ENCODE peak calls at places on chromosomes 13 and 19, in six cellular contexts. I, O, X, J, U and M are unnamed samples.

GRCh38 chr19:14473073-14473790 is 1.9 kb downstream of the PTGER1 start:
- DNase-seq in I (no peak), U (no peak), O (no peak), X (no peak), J (no peak), M (no peak)

GRCh38 chr19:35942235-35942634 is 6.1 kb downstream of the LRFN3 start:
- DNase-seq in I (no peak), J (no peak), O (no peak), U (no peak), X (no peak), M (no peak)

GRCh38 chr13:73090116-73090811 is 31.5 kb downstream of the KLF5 start:
- DNase-seq in I (peak; percentile 85), O (peak; percentile 95), X (no peak), J (peak; percentile 48), U (no peak), M (peak; percentile 92)

GRCh38 chr13:53144826-53145225 is 116.2 kb downstream of the OLFM4 start:
- DNase-seq in I (no peak), X (no peak), U (no peak), J (no peak), O (no peak), M (no peak)

GRCh38 chr19:13055213-13056051 is 47.2 kb downstream of the LYL1 start:
- DNase-seq in J (peak; percentile 79), I (no peak), X (peak; percentile 94), O (peak; percentile 81), U (peak; percentile 73), M (peak; percentile 69)

GRCh38 chr19:35531291-35531690 is 2.0 kb upstream of the GAPDHS start:
- DNase-seq in I (no peak), J (no peak), U (no peak), X (no peak), O (peak; percentile 62), M (no peak)

GRCh38 chr13:80037505-80037888 is 303.4 kb downstream of the SPRY2 start:
- DNase-seq in X (no peak), I (no peak), O (peak; percentile 84), U (no peak), J (peak; percentile 65), M (peak; percentile 59)

GRCh38 chr19:3073931-3074595 is 11.8 kb upstream of the TLE5 start:
- DNase-seq in J (no peak), X (no peak), I (peak; percentile 57), O (no peak), U (no peak), M (no peak)

GRCh38 chr19:47417746-47418594 is 1.4 kb downstream of the MEIS3 start:
- DNase-seq in U (no peak), O (no peak), J (no peak), X (no peak), I (no peak), M (no peak)

GRCh38 chr13:97460004-97460756 is 26.2 kb downstream of the RAP2A start:
- DNase-seq in U (no peak), O (no peak), J (no peak), X (no peak), I (no peak), M (no peak)

GRCh38 chr13:21826214-21827015 is 155.5 kb downstream of the FGF9 start:
- DNase-seq in I (no peak), U (no peak), X (no peak), J (no peak), O (no peak), M (no peak)

GRCh38 chr19:4709440-4710280 is 14.0 kb downstream of the DPP9 start:
- DNase-seq in O (no peak), J (no peak), X (no peak), I (no peak), U (no peak), M (no peak)

GRCh38 chr19:4711211-4711610 is 12.4 kb downstream of the DPP9 start:
- DNase-seq in U (no peak), O (no peak), X (no peak), J (no peak), I (no peak), M (no peak)

GRCh38 chr19:4712771-4713170 is 10.9 kb downstream of the DPP9 start:
- DNase-seq in X (no peak), J (no peak), O (no peak), U (no peak), I (no peak), M (no peak)

GRCh38 chr19:4707956-4708650 is 15.5 kb downstream of the DPP9 start:
- DNase-seq in I (no peak), U (no peak), X (peak; percentile 81), O (no peak), J (no peak), M (no peak)

DNA sequence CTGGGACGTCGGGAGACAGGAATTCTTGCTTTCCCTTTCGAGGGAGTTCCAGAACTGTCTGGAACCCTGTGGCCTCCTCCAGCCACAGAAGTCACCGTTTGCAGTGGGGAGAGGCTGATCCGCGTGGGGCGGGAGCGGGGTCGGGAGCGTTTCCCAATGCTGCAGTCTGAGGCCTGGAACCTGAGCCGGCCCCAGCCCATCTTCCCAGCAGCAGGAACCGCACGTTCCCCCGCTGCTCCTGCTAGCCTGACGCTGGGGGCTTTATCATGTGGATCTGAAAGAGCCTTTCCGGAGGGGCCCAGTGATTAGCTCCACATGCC is 13.4 kb downstream of the DPP9 start:
- DNase-seq in X (no peak), I (no peak), U (no peak), J (no peak), O (no peak), M (no peak)
- H3K27ac ChIP-seq in X (peak overlapping the region; percentile 49), I (no peak overlapping the region), U (no peak overlapping the region), J (no peak overlapping the region), O (no peak overlapping the region), M (peak overlapping the region; percentile 100)

GRCh38 chr19:31406106-31406505 is 56.9 kb upstream of the TSHZ3 start:
- DNase-seq in I (no peak), O (no peak), J (no peak), U (no peak), X (no peak), M (no peak)
- TF ChIP-seq CTCF in I (no peak), O (no peak), J (no peak), U (no peak), X (no peak), M (no peak)

GRCh38 chr13:111117961-111118360 is 2.9 kb downstream of the ARHGEF7 start:
- DNase-seq in J (no peak), U (no peak), I (no peak), O (no peak), X (no peak), M (no peak)

GRCh38 chr13:111120422-111120821 is 5.3 kb downstream of the ARHGEF7 start:
- DNase-seq in I (no peak), J (no peak), U (no peak), O (no peak), X (no peak), M (no peak)

GRCh38 chr13:111117289-111117688 is 2.2 kb downstream of the ARHGEF7 start:
- DNase-seq in J (no peak), O (no peak), U (no peak), X (no peak), I (no peak), M (no peak)

GRCh38 chr13:111119966-111120365 is 4.9 kb downstream of the ARHGEF7 start:
- DNase-seq in J (no peak), I (no peak), O (no peak), X (no peak), U (no peak), M (no peak)

DNA sequence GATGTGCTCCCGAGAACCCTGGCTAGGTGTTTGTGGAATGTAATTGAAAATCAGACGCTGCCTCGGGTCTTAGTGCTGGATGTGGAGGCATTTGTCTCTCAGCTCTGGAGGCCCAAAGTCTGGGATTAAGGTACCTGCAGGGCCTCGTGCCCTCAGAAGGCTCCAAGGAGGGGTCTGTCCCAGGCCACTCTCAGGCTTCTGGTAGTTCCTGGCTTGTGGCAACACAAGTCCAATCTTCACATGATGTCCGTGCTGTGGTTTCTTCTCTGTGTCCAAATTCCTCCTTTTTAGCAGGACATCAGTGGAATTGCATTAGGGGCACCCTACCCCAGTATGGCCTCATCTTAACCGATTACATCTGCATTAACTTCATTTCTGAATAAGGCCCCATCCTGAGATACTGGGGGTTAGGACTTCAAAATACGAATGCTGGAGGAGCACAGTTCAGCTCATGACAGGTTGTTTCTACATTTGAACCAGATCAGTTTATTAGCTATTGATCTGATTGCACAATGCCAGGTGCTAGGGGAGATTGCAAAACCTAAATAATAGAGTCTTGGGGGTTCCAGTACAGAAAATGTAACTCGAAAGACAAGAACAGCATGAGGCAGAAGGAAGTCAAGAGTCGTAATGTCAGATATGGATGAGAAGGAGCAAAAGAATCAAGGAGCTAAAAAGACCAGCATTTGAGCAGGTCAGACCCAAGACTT is 3.9 kb downstream of the ARHGEF7 start:
- DNase-seq in I (no peak), X (no peak), J (no peak), O (no peak), U (no peak), M (no peak)
- H3K27ac ChIP-seq in I (no peak overlapping the region), X (no peak overlapping the region), J (no peak overlapping the region), O (no peak overlapping the region), U (peak overlapping the region; percentile 89), M (no peak overlapping the region)

GRCh38 chr13:32802159-32802558 is 214.1 kb upstream of the KL start:
- DNase-seq in U (no peak), J (no peak), O (no peak), I (no peak), X (no peak), M (no peak)

GRCh38 chr13:32791545-32792172 is 205.4 kb downstream of the PDS5B start:
- DNase-seq in I (no peak), X (no peak), O (peak; percentile 59), J (no peak), U (no peak), M (no peak)

GRCh38 chr13:32796754-32797153 is 210.5 kb downstream of the PDS5B start:
- DNase-seq in J (no peak), I (no peak), U (no peak), O (no peak), X (no peak), M (no peak)
- TF ChIP-seq CTCF in J (no peak), I (no peak), U (no peak), O (no peak), X (no peak), M (no peak)

GRCh38 chr13:110869805-110870706 is 44.8 kb downstream of the ANKRD10 start:
- DNase-seq in U (peak; percentile 85), X (peak; percentile 96), I (peak; percentile 78), J (peak; percentile 99), O (peak; percentile 98), M (peak; percentile 96)
- H3K27ac ChIP-seq in U (peak overlapping the region; percentile 87), X (peak overlapping the region; percentile 78), I (peak overlapping the region; percentile 71), J (peak overlapping the region; percentile 94), O (peak overlapping the region; percentile 91), M (peak overlapping the region; percentile 88)

DNA sequence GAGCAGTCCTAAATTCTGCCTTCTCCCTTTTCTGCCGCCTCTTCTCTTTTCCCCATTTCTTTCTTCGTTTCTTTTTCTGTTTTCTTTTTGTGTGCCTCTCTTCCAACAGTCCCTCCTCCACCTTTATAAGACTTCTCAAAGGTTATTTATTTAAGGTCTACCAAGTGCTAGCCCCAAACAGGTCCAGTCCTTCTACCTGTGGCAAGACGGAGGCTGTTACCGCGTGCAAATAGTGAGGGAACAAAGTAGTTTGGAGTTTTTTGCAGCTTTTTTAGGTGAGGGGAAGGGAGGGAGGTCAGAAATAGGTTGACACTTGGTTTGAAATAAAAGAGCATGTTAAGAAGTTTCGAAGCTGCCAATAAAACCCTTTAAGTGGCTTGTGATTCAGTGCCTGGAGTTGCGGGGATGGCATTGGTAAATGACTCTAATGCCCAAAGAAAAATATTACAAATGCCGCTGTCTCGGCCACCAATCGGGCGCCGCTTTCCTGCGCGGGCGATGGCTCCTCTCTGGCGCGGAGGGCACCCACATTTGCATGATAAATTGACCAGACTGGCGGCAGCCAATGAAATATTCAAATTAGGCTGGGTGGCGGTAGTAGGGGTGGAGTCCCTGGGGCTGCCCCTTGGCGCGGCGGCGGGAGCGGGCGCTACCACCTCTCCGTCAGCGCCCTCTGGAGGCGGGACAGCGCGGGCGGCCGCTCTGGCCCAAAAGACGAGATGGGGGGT is 7.5 kb upstream of the TSHZ3 start:
- DNase-seq in X (no peak), O (no peak), J (no peak), U (no peak), I (peak; percentile 54), M (no peak)
- TF ChIP-seq CTCF in X (no peak), O (no peak), J (no peak), U (peak; percentile 38), I (no peak), M (no peak)

GRCh38 chr13:57629821-57630235 is 1.7 kb upstream of the PCDH17 start:
- DNase-seq in U (peak; percentile 65), I (peak; percentile 68), X (peak; percentile 85), J (no peak), O (peak; percentile 23), M (peak; percentile 86)
- H3K27ac ChIP-seq in U (peak overlapping the region; percentile 81), I (no peak overlapping the region), X (no peak overlapping the region), J (no peak overlapping the region), O (no peak overlapping the region), M (no peak overlapping the region)